ENCODE peak calls at places on chromosomes 1 and 21, in eight cellular contexts. T, Y, B, G, Z, C, W and Q are unnamed samples.

GRCh38 chr1:180168786-180169640 is 14.3 kb downstream of the QSOX1 start:
- DNase-seq in T (peak; percentile 88), Y (peak; percentile 22), B (peak; percentile 48), G (no peak), Z (peak; percentile 89), C (peak; percentile 89), W (peak; percentile 88), Q (no peak)

GRCh38 chr1:2093636-2094035 is 43.4 kb downstream of the PRKCZ start:
- DNase-seq in T (no peak), Y (no peak), B (no peak), G (no peak), Z (no peak), C (no peak), W (no peak), Q (no peak)

GRCh38 chr1:13754003-13754402 is 54.0 kb downstream of the PRDM2 start:
- DNase-seq in T (no peak), Y (no peak), B (no peak), G (no peak), Z (no peak), C (no peak), W (no peak), Q (no peak)

GRCh38 chr1:41806472-41807155 is 112.1 kb downstream of the HIVEP3 start:
- DNase-seq in T (no peak), Y (no peak), B (no peak), G (no peak), Z (no peak), C (no peak), W (no peak), Q (no peak)

GRCh38 chr1:34266127-34266951 is 89.6 kb downstream of the C1orf94 start:
- DNase-seq in T (no peak), Y (no peak), B (no peak), G (no peak), Z (no peak), C (no peak), W (peak; percentile 53), Q (no peak)

GRCh38 chr1:59947047-59947938 is 20.7 kb upstream of the CYP2J2 start:
- DNase-seq in T (peak; percentile 68), Y (peak; percentile 63), B (peak; percentile 75), G (peak; percentile 50), Z (peak; percentile 63), C (peak; percentile 61), W (peak; percentile 86), Q (no peak)

GRCh38 chr1:28887418-28887834 is 26.9 kb upstream of the EPB41 start:
- DNase-seq in T (peak; percentile 49), Y (no peak), B (no peak), G (no peak), Z (peak; percentile 41), C (peak; percentile 42), W (peak; percentile 41), Q (peak; percentile 63)

GRCh38 chr1:161943713-161944112 is 80.0 kb downstream of the OLFML2B start:
- DNase-seq in T (no peak), Y (no peak), B (no peak), G (no peak), Z (no peak), C (no peak), W (no peak), Q (no peak)

GRCh38 chr1:16139473-16139962 is 16.4 kb downstream of the EPHA2 start:
- DNase-seq in T (no peak), Y (peak; percentile 85), B (peak; percentile 65), G (no peak), Z (no peak), C (no peak), W (no peak), Q (no peak)

GRCh38 chr1:14217384-14217783 is 381.1 kb upstream of the KAZN start:
- DNase-seq in T (no peak), Y (no peak), B (peak; percentile 3), G (no peak), Z (no peak), C (no peak), W (peak; percentile 30), Q (no peak)

GRCh38 chr21:46121286-46122221 is 23.6 kb downstream of the COL6A2 start:
- DNase-seq in T (peak; percentile 8), Y (no peak), B (no peak), G (no peak), Z (no peak), C (peak; percentile 19), W (no peak), Q (peak; percentile 18)

GRCh38 chr1:19210772-19211549 is 895 bp upstream of the UBR4 start:
- DNase-seq in T (no peak), Y (peak; percentile 36), B (peak; percentile 24), G (no peak), Z (no peak), C (no peak), W (peak; percentile 21), Q (no peak)

GRCh38 chr21:38945536-38946245 is 140.0 kb downstream of the ETS2 start:
- DNase-seq in T (no peak), Y (peak; percentile 58), B (peak; percentile 59), G (no peak), Z (no peak), C (no peak), W (peak; percentile 41), Q (no peak)

GRCh38 chr1:205748398-205749093 is 1.4 kb downstream of the NUCKS1 start:
- DNase-seq in T (peak; percentile 17), Y (peak; percentile 79), B (peak; percentile 86), G (peak; percentile 10), Z (peak; percentile 30), C (no peak), W (peak; percentile 47), Q (no peak)

GRCh38 chr1:55257958-55258357 is 42.8 kb upstream of the USP24 start:
- DNase-seq in T (no peak), Y (peak; percentile 35), B (peak; percentile 32), G (no peak), Z (no peak), C (no peak), W (no peak), Q (no peak)

GRCh38 chr21:23016617-23017016 is 2018.4 kb downstream of the NCAM2 start:
- DNase-seq in T (no peak), Y (no peak), B (no peak), G (no peak), Z (no peak), C (no peak), W (peak; percentile 48), Q (no peak)

GRCh38 chr1:89604414-89604735 is 28.5 kb upstream of the LRRC8C start:
- DNase-seq in T (no peak), Y (peak; percentile 28), B (no peak), G (no peak), Z (no peak), C (no peak), W (no peak), Q (no peak)

GRCh38 chr1:53025034-53025777 is 36.8 kb upstream of the PODN start:
- DNase-seq in T (peak; percentile 31), Y (peak; percentile 87), B (peak; percentile 93), G (peak; percentile 73), Z (peak; percentile 33), C (no peak), W (no peak), Q (peak; percentile 78)

GRCh38 chr1:37851271-37851670 is 8.1 kb downstream of the MTF1 start:
- DNase-seq in T (no peak), Y (no peak), B (no peak), G (no peak), Z (no peak), C (no peak), W (no peak), Q (no peak)

GRCh38 chr1:221851341-221851740 is 109.5 kb upstream of the DUSP10 start:
- DNase-seq in T (no peak), Y (peak; percentile 41), B (peak; percentile 38), G (no peak), Z (no peak), C (no peak), W (no peak), Q (no peak)
- TF ChIP-seq CTCF in T (no peak), Y (no peak), B (no peak), G (no peak), Z (no peak), C (no peak), W (no peak), Q (no peak)

DNA sequence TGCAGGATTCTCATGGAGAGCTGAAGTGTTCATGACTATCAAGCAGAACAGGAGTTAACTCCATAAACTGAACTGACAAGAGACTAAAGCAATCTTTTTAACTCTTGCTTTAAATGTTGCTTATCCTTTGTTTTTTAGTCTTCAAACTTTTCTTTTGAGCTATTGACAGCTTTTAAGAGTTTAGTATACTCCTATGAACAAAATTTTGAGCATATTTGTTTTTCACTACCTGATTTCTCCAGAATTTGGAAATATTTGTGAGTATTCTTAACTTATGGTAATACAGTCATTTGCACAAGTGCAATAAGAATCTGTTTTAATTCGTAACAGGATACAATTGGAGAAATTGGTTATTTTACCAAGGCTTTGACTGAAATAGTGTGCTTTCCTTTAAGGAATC is 7.2 kb downstream of the DNAI4 start:
- DNase-seq in T (no peak), Y (no peak), B (no peak), G (no peak), Z (no peak), C (no peak), W (no peak), Q (no peak)
- H3K4me3 ChIP-seq in T (no peak overlapping the region), Y (no peak overlapping the region), B (no peak overlapping the region), G (no peak overlapping the region), Z (no peak overlapping the region), C (no peak overlapping the region), W (no peak overlapping the region), Q (no peak overlapping the region)

DNA sequence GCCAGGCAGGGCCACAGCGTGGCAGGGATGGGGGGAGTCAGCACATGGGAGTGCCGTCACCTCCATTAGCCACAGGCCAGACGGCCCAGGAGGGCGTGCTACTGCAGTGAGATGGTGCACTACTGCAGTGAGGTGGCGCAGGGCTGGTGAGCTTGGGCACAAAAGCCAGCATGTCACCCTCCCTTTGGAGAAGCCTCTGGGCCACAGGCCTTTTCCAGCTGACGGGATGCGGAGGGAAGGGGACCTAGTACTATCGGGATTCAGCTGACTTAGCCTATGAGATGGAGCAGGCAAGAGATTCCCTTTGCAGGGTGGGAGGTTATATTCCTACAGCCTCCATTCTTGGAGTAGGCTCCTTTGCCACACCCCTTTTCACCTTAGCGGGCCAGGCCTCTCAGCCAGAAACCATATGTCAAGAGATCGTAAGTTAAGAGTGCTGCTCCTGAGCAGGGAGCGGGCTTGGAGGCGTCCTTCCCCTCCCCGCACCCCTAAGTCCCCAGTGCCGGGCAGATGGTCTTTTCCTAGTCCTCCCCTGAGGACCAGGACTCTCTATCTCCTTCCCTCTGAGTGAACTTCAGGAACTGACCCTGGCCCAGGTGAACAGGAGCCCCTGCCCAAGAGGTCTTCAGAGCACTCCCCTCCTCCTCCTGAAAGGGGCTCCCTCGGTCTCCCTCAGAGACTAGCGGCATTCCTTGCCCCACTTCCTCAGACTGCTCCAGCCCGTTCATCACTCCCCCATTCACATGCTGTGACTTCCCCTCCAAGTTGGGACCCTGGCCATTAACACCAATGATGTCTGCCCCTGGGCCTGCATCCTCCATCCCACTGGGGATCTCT is 8.2 kb downstream of the NES start:
- DNase-seq in T (no peak), Y (no peak), B (no peak), G (no peak), Z (no peak), C (no peak), W (peak; percentile 71), Q (peak; percentile 11)
- H3K27ac ChIP-seq in T (no peak overlapping the region), Y (no peak overlapping the region), B (no peak overlapping the region), G (peak overlapping the region; percentile 94), Z (no peak overlapping the region), C (peak overlapping the region; percentile 78), W (peak overlapping the region; percentile 87), Q (no peak overlapping the region)

DNA sequence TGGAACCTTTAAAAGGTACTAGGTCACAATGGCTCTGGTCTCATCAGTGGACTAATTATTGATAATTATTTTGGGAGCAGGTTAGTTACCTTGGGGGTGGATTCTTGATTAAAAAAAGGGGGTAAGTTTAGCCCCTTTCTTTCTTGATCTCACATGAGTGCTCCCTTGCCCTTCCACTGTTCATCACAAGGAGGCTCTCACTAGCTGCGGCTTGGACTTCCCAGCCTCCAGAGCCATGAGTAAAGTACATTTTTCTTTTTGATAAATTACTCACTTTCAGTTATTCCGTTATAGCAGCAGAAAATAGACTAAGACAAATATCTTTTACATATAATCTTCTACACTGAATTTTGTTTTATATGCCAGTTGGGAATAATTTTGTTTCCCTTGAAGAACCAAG is 254.8 kb upstream of the DEPDC1 start:
- DNase-seq in T (no peak), Y (no peak), B (no peak), G (no peak), Z (no peak), C (no peak), W (no peak), Q (no peak)
- TF ChIP-seq CTCF in T (no peak), Y (no peak), B (no peak), G (no peak), Z (no peak), C (no peak), W (peak; percentile 16), Q (no peak)